ENCODE peak calls at places on chromosomes 7 and 10, in nine cellular contexts. E is hippocampal formation; F is stimulated activated CD4-positive, alpha-beta T cell treated with anti-CD3 and anti-CD28 coated beads, Interleukin-2, amount 100 ng/mL, for 48 hours; B is left ventricle myocardium superior; Q is GM12865; I is substantia nigra; O is mucosa of gallbladder; A is K562; T is uterus. G is an unnamed sample.

GRCh38 chr7:152522551-152522950 is 86.7 kb upstream of the KMT2C start:
- DNase-seq in E (peak), B (no peak), Q (no peak), I (peak), O (no peak), T (peak), A (no peak), F (no peak), G (no peak)

GRCh38 chr7:101989101-101989500 is 171.7 kb downstream of the CUX1 start:
- DNase-seq in B (no peak), E (no peak), F (no peak), A (no peak), I (no peak), T (no peak), Q (no peak), O (no peak), G (no peak)

GRCh38 chr7:120993575-120994191 is 5.2 kb downstream of the CPED1 start:
- DNase-seq in F (no peak), E (no peak), O (no peak), A (peak), B (no peak), I (no peak), Q (no peak), T (no peak), G (no peak)

GRCh38 chr7:7201583-7202374 is 19.4 kb downstream of the C1GALT1 start:
- DNase-seq in Q (peak), I (no peak), B (no peak), E (no peak), T (no peak), O (peak), A (no peak), F (peak), G (peak)

GRCh38 chr7:66330961-66331360 is 125.8 kb downstream of the TPST1 start:
- DNase-seq in B (peak), F (no peak), T (peak), A (no peak), Q (no peak), I (no peak), O (peak), E (peak), G (no peak)

GRCh38 chr10:102396751-102397151 is 1.2 kb downstream of the NFKB2 start:
- DNase-seq in B (no peak), I (no peak), F (no peak), E (no peak), T (no peak), Q (no peak), O (no peak), A (no peak), G (no peak)

GRCh38 chr7:130489140-130489967 is 2.5 kb upstream of the MEST start:
- DNase-seq in I (no peak), O (no peak), Q (no peak), T (no peak), F (no peak), E (no peak), A (no peak), B (no peak), G (no peak)

GRCh38 chr10:35059486-35059885 is 30.7 kb downstream of the CUL2 start:
- DNase-seq in A (no peak), Q (no peak), I (no peak), O (no peak), F (no peak), B (no peak), T (no peak), E (no peak), G (no peak)

GRCh38 chr10:26048756-26049155 is 114.7 kb downstream of the MYO3A start:
- DNase-seq in T (no peak), I (no peak), E (no peak), Q (no peak), O (no peak), A (no peak), F (no peak), B (no peak), G (no peak)

GRCh38 chr10:4541292-4541691 is 284.7 kb upstream of the AKR1E2 start:
- DNase-seq in A (no peak), I (no peak), T (no peak), E (no peak), F (no peak), Q (no peak), O (peak), B (no peak), G (no peak)

GRCh38 chr7:5143106-5143505 is 46.9 kb upstream of the WIPI2 start:
- DNase-seq in F (no peak), I (no peak), T (no peak), A (no peak), O (no peak), Q (no peak), B (no peak), E (no peak), G (no peak)

GRCh38 chr7:131226116-131226562 is 101.5 kb upstream of the MKLN1 start:
- DNase-seq in A (no peak), T (no peak), B (no peak), Q (no peak), E (no peak), O (peak), I (no peak), F (no peak), G (no peak)

GRCh38 chr7:80843018-80843671 is 75.7 kb downstream of the SEMA3C start:
- DNase-seq in I (no peak), E (no peak), Q (no peak), O (no peak), A (no peak), B (no peak), F (no peak), T (no peak), G (no peak)

GRCh38 chr7:27640914-27641570 is 21.6 kb downstream of the HIBADH start:
- DNase-seq in Q (peak), A (no peak), F (no peak), O (peak), T (no peak), I (no peak), B (no peak), E (no peak), G (no peak)

G was measured in GM12892.